ENCODE peak calls at places on chromosome 3, in eight cellular contexts. M is ascending aorta; S is fibroblast of lung; F is GM23338; O is mammary epithelial cell; Z is CD4-positive, alpha-beta memory T cell; E is HepG2; I is psoas muscle. A is an unnamed sample.
A peak's percentile ranks its signal among the peaks of the same experiment; 100 is the strongest.

GRCh38 chr3:40923130-40923529 is 276.2 kb upstream of the CTNNB1 start:
- DNase-seq in I (no peak), E (no peak), O (no peak), F (no peak), Z (no peak), M (no peak), S (no peak), A (no peak)

GRCh38 chr3:54830658-54831057 is 97.2 kb downstream of the LRTM1 start:
- DNase-seq in M (no peak), Z (no peak), I (no peak), F (peak; percentile 82), E (peak; percentile 20), S (no peak), O (no peak), A (no peak)

GRCh38 chr3:43747641-43748040 is 56.9 kb downstream of the ABHD5 start:
- DNase-seq in F (no peak), S (peak; percentile 47), M (no peak), O (no peak), I (no peak), Z (no peak), E (no peak), A (no peak)

GRCh38 chr3:98326945-98327344 is 26.7 kb upstream of the OR5K4 start:
- DNase-seq in F (peak; percentile 33), S (no peak), M (no peak), E (no peak), Z (no peak), O (no peak), I (no peak), A (no peak)

GRCh38 chr3:43348852-43349574 is 62.7 kb downstream of the SNRK start:
- DNase-seq in Z (no peak), O (no peak), F (no peak), E (no peak), S (no peak), M (no peak), I (no peak), A (no peak)

GRCh38 chr3:56291244-56291680 is 177.0 kb downstream of the ERC2 start:
- DNase-seq in Z (no peak), F (no peak), I (no peak), E (no peak), O (peak; percentile 70), M (no peak), S (peak; percentile 99), A (peak; percentile 44)

GRCh38 chr3:194579091-194579606 is 54.1 kb downstream of the TMEM44 start:
- DNase-seq in F (no peak), Z (no peak), S (peak; percentile 95), E (no peak), M (no peak), O (no peak), I (no peak), A (no peak)

GRCh38 chr3:171676600-171677175 is 133.6 kb downstream of the PLD1 start:
- DNase-seq in I (no peak), M (no peak), O (no peak), Z (no peak), S (no peak), E (no peak), F (no peak), A (no peak)

GRCh38 chr3:50519471-50520089 is 16.1 kb upstream of the CACNA2D2 start:
- DNase-seq in F (peak; percentile 89), E (peak; percentile 41), Z (peak; percentile 58), M (no peak), S (peak; percentile 30), O (peak; percentile 38), I (peak; percentile 60), A (no peak)

GRCh38 chr3:18393906-18394305 is 31.2 kb downstream of the SATB1 start:
- DNase-seq in F (no peak), S (no peak), Z (no peak), M (no peak), O (peak; percentile 18), I (no peak), E (no peak), A (no peak)

GRCh38 chr3:14145236-14145635 is 20.4 kb downstream of the TMEM43 start:
- DNase-seq in S (peak; percentile 71), F (no peak), M (peak; percentile 62), Z (no peak), O (no peak), I (no peak), E (no peak), A (no peak)

GRCh38 chr3:124230432-124230831 is 238.5 kb upstream of the ROPN1 start:
- DNase-seq in F (peak; percentile 2), S (no peak), Z (no peak), O (no peak), M (no peak), E (no peak), I (no peak), A (no peak)

GRCh38 chr3:31095254-31095653 is 200.8 kb upstream of the GADL1 start:
- DNase-seq in M (no peak), S (no peak), F (no peak), E (no peak), O (no peak), Z (no peak), I (no peak), A (no peak)

GRCh38 chr3:52193059-52193458 is 4.9 kb upstream of the ALAS1 start:
- DNase-seq in S (peak; percentile 25), E (no peak), I (peak; percentile 78), F (no peak), O (peak; percentile 66), Z (no peak), M (no peak), A (no peak)

GRCh38 chr3:118587037-118587741 is 447.5 kb downstream of the IGSF11 start:
- DNase-seq in S (no peak), I (no peak), E (no peak), F (no peak), M (no peak), Z (no peak), O (peak; percentile 69), A (no peak)

GRCh38 chr3:135918600-135918999 is 46.9 kb upstream of the PPP2R3A start:
- DNase-seq in O (peak; percentile 31), F (peak; percentile 59), E (peak; percentile 7), S (peak; percentile 45), M (no peak), Z (no peak), I (no peak), A (no peak)

GRCh38 chr3:177610677-177611654 is 413.7 kb upstream of the TBL1XR1 start:
- DNase-seq in M (no peak), O (no peak), E (peak; percentile 62), S (peak; percentile 59), Z (peak; percentile 15), F (peak; percentile 55), I (no peak), A (no peak)

GRCh38 chr3:177673105-177673804 is 476.0 kb upstream of the TBL1XR1 start:
- DNase-seq in F (no peak), O (no peak), E (no peak), Z (no peak), S (peak; percentile 95), I (no peak), M (no peak), A (no peak)

GRCh38 chr3:69439683-69440270 is 53.9 kb upstream of the FRMD4B start:
- DNase-seq in E (peak; percentile 3), I (no peak), O (no peak), S (peak; percentile 11), Z (peak; percentile 6), F (peak; percentile 39), M (no peak), A (no peak)

GRCh38 chr3:171028025-171028778 is 1.7 kb upstream of the SLC2A2 start:
- DNase-seq in I (peak; percentile 62), E (peak; percentile 28), S (peak; percentile 98), F (peak; percentile 87), M (peak; percentile 70), Z (peak; percentile 4), O (peak; percentile 86), A (peak; percentile 59)

GRCh38 chr3:112774293-112774926 is 72.3 kb downstream of the CD200R1L start:
- DNase-seq in S (peak; percentile 88), I (no peak), M (no peak), O (peak; percentile 89), E (no peak), F (no peak), Z (no peak), A (no peak)

GRCh38 chr3:126105691-126106187 is 21.8 kb upstream of the SLC41A3 start:
- DNase-seq in Z (no peak), F (no peak), E (no peak), I (no peak), S (no peak), M (peak; percentile 49), O (no peak), A (no peak)

GRCh38 chr3:168025076-168025475 is 70.6 kb downstream of the GOLIM4 start:
- DNase-seq in F (no peak), E (no peak), S (peak; percentile 17), O (peak; percentile 9), M (no peak), I (no peak), Z (no peak), A (no peak)

GRCh38 chr3:46700772-46701171 is 420 bp upstream of the TMIE start:
- DNase-seq in E (no peak), F (no peak), S (no peak), Z (no peak), M (no peak), I (peak; percentile 57), O (no peak), A (no peak)

GRCh38 chr3:45592830-45593707 is 1.5 kb upstream of the LIMD1 start:
- DNase-seq in O (peak; percentile 84), M (peak; percentile 97), Z (peak; percentile 58), F (peak; percentile 98), I (peak; percentile 95), S (peak; percentile 89), E (peak; percentile 89), A (no peak)

GRCh38 chr3:190526787-190527767 is 13.2 kb downstream of the IL1RAP start:
- DNase-seq in O (no peak), M (no peak), E (peak; percentile 57), S (no peak), I (no peak), Z (no peak), F (no peak), A (no peak)
- H3K4me3 ChIP-seq in O (no peak overlapping the region), M (no peak overlapping the region), E (no peak overlapping the region), S (no peak overlapping the region), I (no peak overlapping the region), Z (no peak overlapping the region), F (no peak overlapping the region), A (no peak overlapping the region)

GRCh38 chr3:159418571-159419526 is 569.8 kb upstream of the IL12A start:
- DNase-seq in O (peak; percentile 40), M (no peak), Z (no peak), E (no peak), S (peak; percentile 70), I (no peak), F (no peak), A (peak; percentile 41)
- H3K4me3 ChIP-seq in O (no peak overlapping the region), M (no peak overlapping the region), Z (no peak overlapping the region), E (no peak overlapping the region), S (no peak overlapping the region), I (no peak overlapping the region), F (no peak overlapping the region), A (no peak overlapping the region)

GRCh38 chr3:59818033-59818936 is 768.5 kb upstream of the CFAP20DC start:
- DNase-seq in E (no peak), O (peak; percentile 92), F (no peak), S (peak; percentile 99), Z (no peak), M (peak; percentile 81), I (peak; percentile 83), A (peak; percentile 87)
- H3K4me3 ChIP-seq in E (no peak overlapping the region), O (no peak overlapping the region), F (no peak overlapping the region), S (no peak overlapping the region), Z (no peak overlapping the region), M (no peak overlapping the region), I (peak overlapping the region; percentile 34), A (no peak overlapping the region)

GRCh38 chr3:99586680-99587079 is 51.7 kb upstream of the COL8A1 start:
- DNase-seq in E (no peak), M (no peak), O (no peak), Z (no peak), S (peak; percentile 25), F (no peak), I (no peak), A (no peak)
- H3K4me3 ChIP-seq in E (no peak overlapping the region), M (no peak overlapping the region), O (no peak overlapping the region), Z (no peak overlapping the region), S (no peak overlapping the region), F (no peak overlapping the region), I (no peak overlapping the region), A (no peak overlapping the region)

GRCh38 chr3:187750041-187750512 is 4.8 kb upstream of the BCL6 start:
- DNase-seq in O (peak; percentile 86), S (peak; percentile 60), I (peak; percentile 16), Z (no peak), E (peak; percentile 92), M (no peak), F (peak; percentile 91), A (no peak)
- H3K4me3 ChIP-seq in O (peak overlapping the region; percentile 48), S (peak overlapping the region; percentile 7), I (peak overlapping the region; percentile 93), Z (no peak overlapping the region), E (peak overlapping the region; percentile 47), M (no peak overlapping the region), F (peak overlapping the region; percentile 42), A (peak overlapping the region; percentile 31)

A was measured in kidney epithelial cell.